ENCODE peak calls at places on chromosomes 6 and 20, in eight cellular contexts. L, Y, U, F, B, Q, W and T are unnamed samples.

GRCh38 chr6:169654590-169655391 is 47.0 kb downstream of the WDR27 start:
- DNase-seq in L (peak), Y (no peak), U (peak), F (peak), B (peak), Q (no peak), W (peak), T (no peak)

GRCh38 chr20:58407966-58408557 is 19.0 kb downstream of the VAPB start:
- DNase-seq in L (no peak), Y (no peak), U (no peak), F (no peak), B (peak), Q (no peak), W (no peak), T (no peak)

GRCh38 chr6:14824835-14825223 is 421.0 kb upstream of the JARID2 start:
- DNase-seq in L (no peak), Y (no peak), U (no peak), F (no peak), B (no peak), Q (no peak), W (peak), T (no peak)

GRCh38 chr6:148524976-148525375 is 182.3 kb downstream of the SASH1 start:
- DNase-seq in L (no peak), Y (no peak), U (peak), F (no peak), B (no peak), Q (no peak), W (no peak), T (no peak)

GRCh38 chr6:149852180-149852579 is 12.0 kb downstream of the LRP11 start:
- DNase-seq in L (no peak), Y (no peak), U (peak), F (no peak), B (no peak), Q (no peak), W (no peak), T (no peak)

GRCh38 chr6:80341330-80341729 is 234.9 kb downstream of the BCKDHB start:
- DNase-seq in L (no peak), Y (no peak), U (no peak), F (no peak), B (no peak), Q (no peak), W (no peak), T (no peak)

GRCh38 chr6:26198626-26199056 is 111.4 kb downstream of the HFE start:
- DNase-seq in L (no peak), Y (no peak), U (no peak), F (peak), B (no peak), Q (no peak), W (no peak), T (no peak)

GRCh38 chr6:1962201-1962600 is 283.2 kb downstream of the GMDS start:
- DNase-seq in L (no peak), Y (no peak), U (no peak), F (no peak), B (no peak), Q (no peak), W (no peak), T (no peak)

GRCh38 chr20:53949319-53949839 is 121.0 kb downstream of the BCAS1 start:
- DNase-seq in L (peak), Y (no peak), U (peak), F (peak), B (peak), Q (no peak), W (no peak), T (peak)

GRCh38 chr20:34549291-34549928 is 9.1 kb upstream of the MAP1LC3A start:
- DNase-seq in L (no peak), Y (no peak), U (peak), F (no peak), B (no peak), Q (peak), W (no peak), T (no peak)

GRCh38 chr6:26045046-26045938 is 41.9 kb upstream of the HFE start:
- DNase-seq in L (peak), Y (peak), U (peak), F (no peak), B (peak), Q (peak), W (peak), T (no peak)